ENCODE peak calls at places on chromosomes 4 and X, in four cellular contexts. One of them, this sample, is unnamed.

GRCh38 chr4:172826866-172827265 is 341.7 kb upstream of the GALNT7 start:
- DNase-seq in C1 segment of cervical spinal cord: no peak
- DNase-seq in GM04504: no peak
- DNase-seq in NCI-H2171: no peak
- DNase-seq in this sample: no peak

GRCh38 chr4:136329042-136329662 is 1203.1 kb downstream of the PCDH18 start:
- DNase-seq in NCI-H2171: no peak
- DNase-seq in C1 segment of cervical spinal cord: no peak
- DNase-seq in GM04504: no peak
- DNase-seq in this sample: no peak

GRCh38 chrX:143580266-143580665 is 55.6 kb downstream of the SLITRK4 start:
- DNase-seq in NCI-H2171: no peak
- DNase-seq in C1 segment of cervical spinal cord: no peak
- DNase-seq in GM04504: no peak
- DNase-seq in this sample: no peak

GRCh38 chr4:101806914-101807313 is 16.4 kb downstream of the BANK1 start:
- DNase-seq in GM04504: no peak
- DNase-seq in C1 segment of cervical spinal cord: no peak
- DNase-seq in NCI-H2171: peak
- DNase-seq in this sample: no peak

GRCh38 chr4:158775091-158775651 is 6.3 kb downstream of the FNIP2 start:
- DNase-seq in GM04504: no peak
- DNase-seq in NCI-H2171: no peak
- DNase-seq in C1 segment of cervical spinal cord: no peak
- DNase-seq in this sample: peak

GRCh38 chrX:131830400-131831184 is 192.5 kb upstream of the STK26 start:
- DNase-seq in GM04504: peak
- DNase-seq in NCI-H2171: peak
- DNase-seq in C1 segment of cervical spinal cord: peak
- DNase-seq in this sample: peak

GRCh38 chr4:48543796-48544195 is 53.7 kb downstream of the ZAR1 start:
- DNase-seq in C1 segment of cervical spinal cord: no peak
- DNase-seq in NCI-H2171: no peak
- DNase-seq in GM04504: no peak
- DNase-seq in this sample: peak

GRCh38 chr4:112704991-112705845 is 68.3 kb downstream of the LARP7 start:
- DNase-seq in NCI-H2171: peak
- DNase-seq in GM04504: peak
- DNase-seq in C1 segment of cervical spinal cord: peak
- DNase-seq in this sample: peak

GRCh38 chr4:98314791-98315565 is 53.8 kb downstream of the RAP1GDS1 start:
- DNase-seq in GM04504: no peak
- DNase-seq in C1 segment of cervical spinal cord: no peak
- DNase-seq in NCI-H2171: no peak
- DNase-seq in this sample: no peak

GRCh38 chrX:132743086-132743485 is 215.3 kb downstream of the HS6ST2 start:
- DNase-seq in GM04504: no peak
- DNase-seq in NCI-H2171: no peak
- DNase-seq in C1 segment of cervical spinal cord: no peak
- DNase-seq in this sample: no peak

GRCh38 chrX:103831803-103832544 is at the start of gene RAB9B:
- DNase-seq in GM04504: no peak
- DNase-seq in NCI-H2171: peak
- DNase-seq in C1 segment of cervical spinal cord: peak
- DNase-seq in this sample: peak

GRCh38 chrX:20594985-20595384 is 328.3 kb upstream of the RPS6KA3 start:
- DNase-seq in C1 segment of cervical spinal cord: no peak
- DNase-seq in NCI-H2171: no peak
- DNase-seq in GM04504: peak
- DNase-seq in this sample: no peak

GRCh38 chr4:122003335-122003734 is 51.5 kb upstream of the TRPC3 start:
- DNase-seq in C1 segment of cervical spinal cord: no peak
- DNase-seq in NCI-H2171: no peak
- DNase-seq in GM04504: no peak
- DNase-seq in this sample: peak

GRCh38 chr4:182276214-182277109 is 33.3 kb downstream of the TENM3 start:
- DNase-seq in GM04504: no peak
- DNase-seq in NCI-H2171: no peak
- DNase-seq in C1 segment of cervical spinal cord: no peak
- DNase-seq in this sample: no peak

GRCh38 chrX:107760304-107761077 is 15.1 kb downstream of the TSC22D3 start:
- DNase-seq in C1 segment of cervical spinal cord: no peak
- DNase-seq in NCI-H2171: no peak
- DNase-seq in GM04504: no peak
- DNase-seq in this sample: no peak

GRCh38 chrX:134692990-134693389 is 34.7 kb upstream of the PLAC1 start:
- DNase-seq in C1 segment of cervical spinal cord: no peak
- DNase-seq in GM04504: peak
- DNase-seq in NCI-H2171: no peak
- DNase-seq in this sample: peak

GRCh38 chr4:48752726-48753125 is 27.4 kb downstream of the FRYL start:
- DNase-seq in C1 segment of cervical spinal cord: no peak
- DNase-seq in GM04504: no peak
- DNase-seq in NCI-H2171: no peak
- DNase-seq in this sample: peak

GRCh38 chrX:77276742-77277141 is 170.4 kb upstream of the FGF16 start:
- DNase-seq in GM04504: no peak
- DNase-seq in C1 segment of cervical spinal cord: no peak
- DNase-seq in NCI-H2171: no peak
- DNase-seq in this sample: no peak

GRCh38 chrX:30659421-30659820 is 6.2 kb downstream of the GK start:
- DNase-seq in C1 segment of cervical spinal cord: no peak
- DNase-seq in NCI-H2171: no peak
- DNase-seq in GM04504: peak
- DNase-seq in this sample: peak

GRCh38 chrX:49165901-49166881 is 3.6 kb downstream of the MAGIX start:
- DNase-seq in NCI-H2171: peak
- DNase-seq in GM04504: no peak
- DNase-seq in C1 segment of cervical spinal cord: peak
- DNase-seq in this sample: peak

GRCh38 chrX:140190441-140191108 is 225.3 kb upstream of the CXorf66 start:
- DNase-seq in GM04504: no peak
- DNase-seq in C1 segment of cervical spinal cord: no peak
- DNase-seq in NCI-H2171: no peak
- DNase-seq in this sample: no peak

GRCh38 chr4:98639523-98639922 is 18.9 kb downstream of the TSPAN5 start:
- DNase-seq in C1 segment of cervical spinal cord: no peak
- DNase-seq in GM04504: no peak
- DNase-seq in NCI-H2171: no peak
- DNase-seq in this sample: peak